ENCODE peak calls at places on chromosomes 6 and 20, in nine cellular contexts. One of them, this sample, is unnamed.

GRCh38 chr6:164396071-164397047 is 913.0 kb downstream of the C6orf118 start:
- DNase-seq in A549: no peak
- DNase-seq in endothelial cell of umbilical vein: peak; percentile 57
- DNase-seq in GM12878: no peak
- DNase-seq in WTC11: no peak
- DNase-seq in SK-N-SH: no peak
- DNase-seq in H1: no peak
- DNase-seq in HCT116: no peak
- DNase-seq in K562: no peak
- DNase-seq in this sample: no peak

GRCh38 chr20:62360854-62361798 is 6.0 kb downstream of the LAMA5 start:
- DNase-seq in K562: no peak
- DNase-seq in endothelial cell of umbilical vein: no peak
- DNase-seq in A549: no peak
- DNase-seq in H1: no peak
- DNase-seq in WTC11: peak; percentile 43
- DNase-seq in HCT116: no peak
- DNase-seq in GM12878: no peak
- DNase-seq in SK-N-SH: no peak
- DNase-seq in this sample: no peak

GRCh38 chr20:38723982-38724602 is at the start of gene SLC32A1:
- DNase-seq in HCT116: no peak
- DNase-seq in endothelial cell of umbilical vein: no peak
- DNase-seq in K562: no peak
- DNase-seq in A549: no peak
- DNase-seq in GM12878: no peak
- DNase-seq in H1: no peak
- DNase-seq in SK-N-SH: peak; percentile 81
- DNase-seq in WTC11: peak; percentile 54
- DNase-seq in this sample: no peak

GRCh38 chr6:252775-253526 is 39.3 kb upstream of the DUSP22 start:
- DNase-seq in H1: no peak
- DNase-seq in WTC11: no peak
- DNase-seq in A549: no peak
- DNase-seq in K562: no peak
- DNase-seq in endothelial cell of umbilical vein: no peak
- DNase-seq in GM12878: peak; percentile 60
- DNase-seq in SK-N-SH: no peak
- DNase-seq in HCT116: no peak
- DNase-seq in this sample: peak; percentile 79

GRCh38 chr6:149961728-149962425 is 1.9 kb upstream of the ULBP1 start:
- DNase-seq in GM12878: no peak
- DNase-seq in H1: no peak
- DNase-seq in A549: peak; percentile 36
- DNase-seq in WTC11: peak; percentile 64
- DNase-seq in K562: no peak
- DNase-seq in HCT116: peak; percentile 36
- DNase-seq in SK-N-SH: peak; percentile 50
- DNase-seq in endothelial cell of umbilical vein: peak; percentile 34
- DNase-seq in this sample: peak; percentile 52

GRCh38 chr6:163038317-163038716 is 310.5 kb downstream of the PACRG start:
- DNase-seq in A549: no peak
- DNase-seq in WTC11: no peak
- DNase-seq in HCT116: no peak
- DNase-seq in GM12878: no peak
- DNase-seq in endothelial cell of umbilical vein: no peak
- DNase-seq in K562: no peak
- DNase-seq in SK-N-SH: no peak
- DNase-seq in H1: no peak
- DNase-seq in this sample: no peak

GRCh38 chr6:104212977-104213696 is 646.6 kb downstream of the HACE1 start:
- DNase-seq in SK-N-SH: no peak
- DNase-seq in GM12878: no peak
- DNase-seq in H1: no peak
- DNase-seq in endothelial cell of umbilical vein: no peak
- DNase-seq in HCT116: no peak
- DNase-seq in A549: no peak
- DNase-seq in WTC11: no peak
- DNase-seq in K562: no peak
- DNase-seq in this sample: no peak

GRCh38 chr20:62832212-62832922 is 15.5 kb downstream of the COL9A3 start:
- DNase-seq in HCT116: peak; percentile 51
- DNase-seq in WTC11: peak; percentile 71
- DNase-seq in H1: no peak
- DNase-seq in A549: no peak
- DNase-seq in endothelial cell of umbilical vein: no peak
- DNase-seq in K562: peak; percentile 62
- DNase-seq in GM12878: peak; percentile 57
- DNase-seq in SK-N-SH: peak; percentile 21
- DNase-seq in this sample: peak; percentile 98

GRCh38 chr6:40962241-40962640 is 76.8 kb downstream of the UNC5CL start:
- DNase-seq in WTC11: no peak
- DNase-seq in K562: peak; percentile 7
- DNase-seq in endothelial cell of umbilical vein: peak; percentile 65
- DNase-seq in A549: peak; percentile 59
- DNase-seq in H1: no peak
- DNase-seq in HCT116: peak; percentile 77
- DNase-seq in GM12878: peak; percentile 36
- DNase-seq in SK-N-SH: no peak
- DNase-seq in this sample: peak; percentile 68

GRCh38 chr6:135680964-135681913 is 170.3 kb upstream of the PDE7B start:
- DNase-seq in HCT116: no peak
- DNase-seq in SK-N-SH: no peak
- DNase-seq in GM12878: no peak
- DNase-seq in H1: no peak
- DNase-seq in K562: no peak
- DNase-seq in WTC11: no peak
- DNase-seq in endothelial cell of umbilical vein: no peak
- DNase-seq in A549: no peak
- DNase-seq in this sample: no peak

GRCh38 chr20:53995949-53996348 is 74.4 kb downstream of the BCAS1 start:
- DNase-seq in endothelial cell of umbilical vein: no peak
- DNase-seq in HCT116: no peak
- DNase-seq in H1: no peak
- DNase-seq in A549: no peak
- DNase-seq in WTC11: no peak
- DNase-seq in SK-N-SH: no peak
- DNase-seq in GM12878: no peak
- DNase-seq in K562: no peak
- DNase-seq in this sample: no peak

GRCh38 chr6:157677235-157677634 is 145.8 kb upstream of the SNX9 start:
- DNase-seq in K562: no peak
- DNase-seq in H1: no peak
- DNase-seq in GM12878: no peak
- DNase-seq in A549: no peak
- DNase-seq in SK-N-SH: no peak
- DNase-seq in endothelial cell of umbilical vein: no peak
- DNase-seq in HCT116: no peak
- DNase-seq in WTC11: no peak
- DNase-seq in this sample: no peak

DNA sequence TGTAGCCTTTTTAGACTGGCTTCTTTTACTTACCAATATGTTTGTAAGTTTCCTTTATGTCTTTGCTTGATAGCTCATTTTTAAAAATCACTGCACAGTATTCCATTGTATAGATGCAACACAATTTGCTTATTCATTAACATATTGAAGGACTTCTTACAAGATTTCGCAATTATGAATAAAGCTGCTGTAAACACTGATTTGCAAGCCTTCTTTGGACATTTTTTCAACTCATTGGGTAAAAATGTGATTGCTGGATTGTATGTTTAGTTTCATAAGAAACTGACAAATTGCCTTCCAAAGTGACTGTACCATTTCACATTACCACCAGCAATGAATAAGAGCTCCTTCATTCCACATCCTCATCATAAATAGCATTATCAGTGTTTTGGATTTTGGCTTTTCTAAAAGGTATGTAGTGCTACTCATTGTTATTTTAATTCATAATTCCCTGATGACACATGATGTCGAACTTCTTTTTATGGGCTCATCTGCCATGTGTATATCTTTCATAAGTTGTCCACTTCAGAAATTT is 80.7 kb downstream of the TFAP2B start:
- DNase-seq in SK-N-SH: no peak
- DNase-seq in A549: no peak
- DNase-seq in WTC11: no peak
- DNase-seq in GM12878: no peak
- DNase-seq in endothelial cell of umbilical vein: no peak
- DNase-seq in HCT116: no peak
- DNase-seq in H1: no peak
- DNase-seq in K562: no peak
- DNase-seq in this sample: no peak
- TF ChIP-seq MAX in SK-N-SH: no peak
- TF ChIP-seq MAX in A549: no peak
- TF ChIP-seq MAX in WTC11: no peak
- TF ChIP-seq MAX in GM12878: no peak
- TF ChIP-seq MAX in endothelial cell of umbilical vein: no peak
- TF ChIP-seq MAX in HCT116: no peak
- TF ChIP-seq MAX in H1: no peak
- TF ChIP-seq MAX in K562: no peak
- TF ChIP-seq MAX in this sample: no peak

GRCh38 chr20:2104236-2104635 is 2.6 kb downstream of the STK35 start:
- DNase-seq in K562: no peak
- DNase-seq in WTC11: no peak
- DNase-seq in endothelial cell of umbilical vein: no peak
- DNase-seq in SK-N-SH: no peak
- DNase-seq in GM12878: no peak
- DNase-seq in HCT116: no peak
- DNase-seq in A549: no peak
- DNase-seq in H1: no peak
- DNase-seq in this sample: no peak

GRCh38 chr20:2108498-2108897 is 6.9 kb downstream of the STK35 start:
- DNase-seq in WTC11: no peak
- DNase-seq in SK-N-SH: no peak
- DNase-seq in A549: no peak
- DNase-seq in endothelial cell of umbilical vein: no peak
- DNase-seq in H1: no peak
- DNase-seq in HCT116: no peak
- DNase-seq in GM12878: peak; percentile 44
- DNase-seq in K562: no peak
- DNase-seq in this sample: no peak

GRCh38 chr20:2112910-2113309 is 11.3 kb downstream of the STK35 start:
- DNase-seq in WTC11: no peak
- DNase-seq in GM12878: peak; percentile 27
- DNase-seq in HCT116: no peak
- DNase-seq in H1: no peak
- DNase-seq in SK-N-SH: no peak
- DNase-seq in K562: no peak
- DNase-seq in endothelial cell of umbilical vein: no peak
- DNase-seq in A549: no peak
- DNase-seq in this sample: no peak

GRCh38 chr20:2109425-2110210 is 8.0 kb downstream of the STK35 start:
- DNase-seq in A549: no peak
- DNase-seq in endothelial cell of umbilical vein: no peak
- DNase-seq in SK-N-SH: no peak
- DNase-seq in H1: no peak
- DNase-seq in K562: peak; percentile 55
- DNase-seq in HCT116: no peak
- DNase-seq in WTC11: no peak
- DNase-seq in GM12878: no peak
- DNase-seq in this sample: no peak

GRCh38 chr20:2108987-2109386 is 7.4 kb downstream of the STK35 start:
- DNase-seq in WTC11: no peak
- DNase-seq in endothelial cell of umbilical vein: no peak
- DNase-seq in HCT116: peak; percentile 7
- DNase-seq in GM12878: no peak
- DNase-seq in H1: no peak
- DNase-seq in K562: no peak
- DNase-seq in SK-N-SH: no peak
- DNase-seq in A549: peak; percentile 47
- DNase-seq in this sample: no peak
- TF ChIP-seq MAX in WTC11: no peak
- TF ChIP-seq MAX in endothelial cell of umbilical vein: no peak
- TF ChIP-seq MAX in HCT116: no peak
- TF ChIP-seq MAX in GM12878: no peak
- TF ChIP-seq MAX in H1: no peak
- TF ChIP-seq MAX in K562: no peak
- TF ChIP-seq MAX in SK-N-SH: peak; percentile 26
- TF ChIP-seq MAX in A549: no peak
- TF ChIP-seq MAX in this sample: no peak

DNA sequence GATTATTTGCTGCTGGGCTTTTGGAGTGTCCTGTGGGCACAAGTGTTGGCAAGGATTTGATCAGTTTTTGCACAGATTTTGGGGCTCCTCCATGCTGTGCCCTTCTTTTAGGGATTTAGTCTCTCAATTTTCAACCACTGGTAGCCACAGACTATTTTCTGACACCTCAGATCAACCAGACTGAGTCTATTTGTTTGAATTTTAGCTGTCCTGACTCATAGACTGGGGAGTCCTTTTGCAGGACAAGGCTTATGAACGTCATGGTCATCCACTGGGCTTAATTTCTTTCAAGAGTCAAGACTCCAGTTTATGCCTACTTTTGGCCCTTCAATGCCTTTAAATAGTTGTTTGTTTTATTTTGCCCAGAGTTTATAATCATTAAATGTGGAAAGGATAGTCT is 59.3 kb downstream of the BCKDHB start:
- DNase-seq in HCT116: no peak
- DNase-seq in SK-N-SH: no peak
- DNase-seq in K562: no peak
- DNase-seq in A549: no peak
- DNase-seq in endothelial cell of umbilical vein: no peak
- DNase-seq in GM12878: no peak
- DNase-seq in H1: no peak
- DNase-seq in WTC11: no peak
- DNase-seq in this sample: no peak
- TF ChIP-seq MAX in HCT116: no peak
- TF ChIP-seq MAX in SK-N-SH: no peak
- TF ChIP-seq MAX in K562: no peak
- TF ChIP-seq MAX in A549: no peak
- TF ChIP-seq MAX in endothelial cell of umbilical vein: no peak
- TF ChIP-seq MAX in GM12878: no peak
- TF ChIP-seq MAX in H1: no peak
- TF ChIP-seq MAX in WTC11: no peak
- TF ChIP-seq MAX in this sample: no peak

DNA sequence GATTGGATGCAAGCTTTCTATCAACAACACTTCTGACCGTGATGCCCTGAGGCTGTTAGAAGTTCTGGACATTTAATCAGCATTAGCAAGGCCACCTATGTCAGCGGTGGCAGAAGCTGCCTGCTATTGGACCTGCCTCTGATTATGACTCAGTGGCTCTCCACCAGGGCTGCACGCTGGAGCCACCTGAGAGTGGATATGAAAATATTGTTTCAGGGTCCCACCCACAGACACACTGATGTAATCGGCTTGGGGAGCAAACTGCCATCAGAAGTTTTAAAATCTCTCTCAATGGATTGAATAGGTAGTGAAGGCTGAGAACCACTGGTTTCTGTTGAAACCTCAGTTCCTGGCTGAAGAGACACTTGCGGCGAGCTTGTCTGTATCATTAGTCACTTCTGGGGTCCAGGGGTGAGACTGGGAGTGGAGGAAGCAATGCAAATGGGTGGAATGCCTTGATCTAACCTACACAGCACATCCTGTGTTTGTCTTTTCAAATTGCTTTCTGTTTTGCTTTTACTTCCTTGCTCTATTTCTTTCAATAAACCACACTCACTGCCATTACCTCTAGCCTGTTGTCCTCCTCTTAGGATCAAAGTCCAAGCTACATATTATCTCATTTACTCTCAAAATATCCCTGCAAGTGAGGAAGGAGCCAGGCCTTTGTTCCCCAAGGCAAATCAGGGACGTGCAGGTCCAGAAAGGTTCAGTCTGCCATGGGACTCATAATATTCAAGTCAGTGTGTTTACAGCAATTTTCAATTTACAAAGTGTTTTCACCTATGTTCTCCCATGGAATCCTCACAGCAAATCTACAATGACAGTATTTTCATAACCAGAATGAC is 4.2 kb downstream of the CLIC5 start:
- DNase-seq in endothelial cell of umbilical vein: peak; percentile 29
- DNase-seq in K562: no peak
- DNase-seq in H1: no peak
- DNase-seq in HCT116: no peak
- DNase-seq in WTC11: no peak
- DNase-seq in SK-N-SH: no peak
- DNase-seq in A549: no peak
- DNase-seq in GM12878: peak; percentile 71
- DNase-seq in this sample: no peak
- TF ChIP-seq MAX in endothelial cell of umbilical vein: no peak
- TF ChIP-seq MAX in K562: no peak
- TF ChIP-seq MAX in H1: no peak
- TF ChIP-seq MAX in HCT116: no peak
- TF ChIP-seq MAX in WTC11: no peak
- TF ChIP-seq MAX in SK-N-SH: no peak
- TF ChIP-seq MAX in A549: no peak
- TF ChIP-seq MAX in GM12878: no peak
- TF ChIP-seq MAX in this sample: no peak

This sample was measured in NB4.